ENCODE peak calls at places on chromosome 22, in six cellular contexts. Q is spleen; K is neural crest cell; S is SHP77; Y is activated CD4-positive, alpha-beta T cell treated with anti-CD3 and anti-CD28 coated beads for 48 hours; D is left ventricle myocardium inferior. R is an unnamed sample.

GRCh38 chr22:19957445-19957844 is 15.8 kb upstream of the TXNRD2 start:
- DNase-seq in Q (peak), K (no peak), S (no peak), Y (no peak), D (peak), R (no peak)

GRCh38 chr22:22939537-22940368 is 52.1 kb downstream of the IGLL5 start:
- DNase-seq in Q (peak), K (no peak), S (no peak), Y (no peak), D (no peak), R (no peak)

GRCh38 chr22:27531782-27532530 is 269.6 kb downstream of the MN1 start:
- DNase-seq in Q (no peak), K (no peak), S (no peak), Y (no peak), D (no peak), R (no peak)

GRCh38 chr22:38504731-38505594 is 1.1 kb downstream of the DDX17 start:
- DNase-seq in Q (peak), K (no peak), S (no peak), Y (peak), D (peak), R (no peak)

GRCh38 chr22:33057363-33057995 is 702 bp downstream of the SYN3 start:
- DNase-seq in Q (no peak), K (no peak), S (no peak), Y (no peak), D (no peak), R (no peak)

GRCh38 chr22:46660604-46661201 is 40.5 kb downstream of the GRAMD4 start:
- DNase-seq in Q (no peak), K (no peak), S (peak), Y (no peak), D (no peak), R (no peak)

GRCh38 chr22:36422287-36423014 is 34.7 kb upstream of the MYH9 start:
- DNase-seq in Q (no peak), K (no peak), S (no peak), Y (no peak), D (no peak), R (no peak)

GRCh38 chr22:49359061-49359460 is 468.6 kb downstream of the BRD1 start:
- DNase-seq in Q (peak), K (no peak), S (no peak), Y (no peak), D (no peak), R (no peak)

GRCh38 chr22:25485626-25486545 is 78.6 kb upstream of the GRK3 start:
- DNase-seq in Q (no peak), K (no peak), S (no peak), Y (peak), D (no peak), R (no peak)

GRCh38 chr22:50064453-50064852 is 6.4 kb upstream of the TTLL8 start:
- DNase-seq in Q (no peak), K (no peak), S (no peak), Y (no peak), D (no peak), R (no peak)

GRCh38 chr22:35457729-35458546 is 58.0 kb downstream of the MCM5 start:
- DNase-seq in Q (no peak), K (no peak), S (no peak), Y (no peak), D (no peak), R (no peak)

GRCh38 chr22:43481528-43482309 is 69.9 kb downstream of the MPPED1 start:
- DNase-seq in Q (peak), K (no peak), S (peak), Y (peak), D (no peak), R (no peak)

GRCh38 chr22:42622061-42622710 is 7.5 kb upstream of the POLDIP3 start:
- DNase-seq in Q (no peak), K (no peak), S (no peak), Y (no peak), D (no peak), R (no peak)

GRCh38 chr22:23263651-23264555 is 83.6 kb downstream of the BCR start:
- DNase-seq in Q (peak), K (no peak), S (no peak), Y (peak), D (no peak), R (peak)

GRCh38 chr22:43811777-43812148 is 342 bp downstream of the EFCAB6 start:
- DNase-seq in Q (no peak), K (no peak), S (no peak), Y (peak), D (no peak), R (no peak)

GRCh38 chr22:46071451-46072029 is 78.8 kb upstream of the PPARA start:
- DNase-seq in Q (peak), K (no peak), S (peak), Y (peak), D (peak), R (peak)